ENCODE peak calls at places on chromosome 17, in nine cellular contexts. T is posterior cingulate gyrus; C is T-helper 1 cell; Y is stimulated activated CD8-positive, alpha-beta memory T cell treated with anti-CD3 and anti-CD28 coated beads, Interleukin-7, amount 100 ng/mL, for 1 hour; Q is fibroblast of the aortic adventitia; G is activated CD8-positive, alpha-beta T cell treated with anti-CD3 and anti-CD28 coated beads for 36 hours; F is aorta; U is A549; I is hepatic stellate cell. S is an unnamed sample.

GRCh38 chr17:15943971-15944719 is 785 bp upstream of the ADORA2B start:
- DNase-seq in Y (no peak), I (no peak), C (no peak), T (no peak), Q (no peak), F (peak; percentile 55), U (no peak), G (no peak), S (no peak)

GRCh38 chr17:46736100-46736499 is 82.4 kb downstream of the WNT3 start:
- DNase-seq in G (no peak), I (no peak), Y (no peak), Q (no peak), U (no peak), C (no peak), T (no peak), F (no peak), S (no peak)

GRCh38 chr17:60720763-60721531 is 43.3 kb downstream of the BCAS3 start:
- DNase-seq in F (no peak), U (peak; percentile 63), I (peak; percentile 50), G (peak; percentile 54), T (peak; percentile 38), C (peak; percentile 50), Y (no peak), Q (peak; percentile 85), S (peak; percentile 17)

GRCh38 chr17:8376302-8377067 is at the start of gene KRABD2:
- DNase-seq in Q (peak; percentile 76), U (peak; percentile 99), T (peak; percentile 90), I (peak; percentile 97), F (peak; percentile 98), Y (peak; percentile 83), C (peak; percentile 86), G (peak; percentile 93), S (peak; percentile 87)

GRCh38 chr17:45939398-45939797 is 45.0 kb downstream of the MAPT start:
- DNase-seq in G (no peak), Q (no peak), U (no peak), C (no peak), T (no peak), I (no peak), Y (no peak), F (no peak), S (no peak)

GRCh38 chr17:4074831-4075495 is 67.9 kb downstream of the ZZEF1 start:
- DNase-seq in F (no peak), I (peak; percentile 39), G (no peak), T (no peak), C (peak; percentile 33), Q (peak; percentile 55), U (peak; percentile 56), Y (no peak), S (no peak)

GRCh38 chr17:8865385-8865784 is 2.1 kb downstream of the PIK3R6 start:
- DNase-seq in T (no peak), F (no peak), I (no peak), U (no peak), C (no peak), Y (no peak), Q (no peak), G (no peak), S (no peak)

GRCh38 chr17:66673668-66674276 is 161.1 kb upstream of the CACNG5 start:
- DNase-seq in U (peak; percentile 62), I (peak; percentile 59), Y (no peak), G (peak; percentile 54), C (peak; percentile 69), Q (peak; percentile 80), T (peak; percentile 48), F (no peak), S (peak; percentile 30)

GRCh38 chr17:1920948-1921351 is 91.1 kb downstream of the RPA1 start:
- DNase-seq in C (no peak), Q (no peak), T (peak; percentile 52), G (no peak), Y (no peak), U (no peak), I (no peak), F (no peak), S (no peak)

GRCh38 chr17:21021208-21021803 is 21.5 kb downstream of the USP22 start:
- DNase-seq in C (no peak), Q (no peak), I (no peak), U (no peak), T (no peak), Y (no peak), F (no peak), G (no peak), S (no peak)